ENCODE peak calls at places on chromosomes 4 and X, in ten cellular contexts. I, K, X, J, R, G, Z, F, V and T are unnamed samples.
A peak's percentile ranks its signal among the peaks of the same experiment; 100 is the strongest.

GRCh38 chr4:8777320-8778196 is 94.1 kb downstream of the HMX1 start:
- DNase-seq in Z (no peak), G (no peak), J (no peak), R (no peak), K (no peak), X (no peak), F (no peak), V (no peak), I (no peak), T (no peak)

GRCh38 chr4:135371137-135371536 is 1169.5 kb upstream of the PABPC4L start:
- DNase-seq in I (no peak), V (no peak), R (no peak), K (no peak), G (peak; percentile 32), X (no peak), J (no peak), Z (peak; percentile 4), F (no peak), T (peak; percentile 60)

GRCh38 chr4:15031197-15031596 is 28.9 kb downstream of the CPEB2 start:
- DNase-seq in F (no peak), V (no peak), R (no peak), K (no peak), J (no peak), Z (no peak), G (no peak), X (no peak), I (no peak), T (no peak)

GRCh38 chrX:3026074-3026588 is 15.1 kb upstream of the ARSF start:
- DNase-seq in I (no peak), R (no peak), F (no peak), Z (no peak), G (no peak), V (no peak), K (no peak), J (no peak), X (no peak), T (no peak)

GRCh38 chrX:10135561-10136399 is 21.0 kb upstream of the CLCN4 start:
- DNase-seq in K (no peak), R (peak; percentile 11), X (no peak), V (no peak), J (no peak), G (no peak), Z (no peak), F (no peak), I (no peak), T (no peak)

GRCh38 chr4:128338634-128339355 is 51.2 kb upstream of the PGRMC2 start:
- DNase-seq in V (no peak), R (no peak), I (no peak), G (no peak), F (no peak), K (no peak), X (no peak), J (no peak), Z (no peak), T (no peak)

GRCh38 chrX:103453655-103454054 is 65.6 kb downstream of the RAB40A start:
- DNase-seq in F (no peak), V (no peak), G (no peak), R (no peak), K (peak; percentile 78), Z (no peak), J (no peak), I (no peak), X (peak; percentile 8), T (no peak)

GRCh38 chr4:152815078-152815477 is 35.3 kb downstream of the ARFIP1 start:
- DNase-seq in Z (no peak), X (no peak), J (no peak), F (no peak), G (no peak), V (no peak), K (no peak), I (no peak), R (no peak), T (no peak)

GRCh38 chr4:124745988-124746801 is 33.7 kb upstream of the ANKRD50 start:
- DNase-seq in I (no peak), Z (no peak), F (peak; percentile 40), V (peak; percentile 23), X (no peak), R (no peak), J (no peak), K (no peak), G (no peak), T (no peak)

GRCh38 chr4:6324461-6324998 is 54.9 kb downstream of the WFS1 start:
- DNase-seq in K (no peak), R (no peak), Z (no peak), I (no peak), V (no peak), G (no peak), J (no peak), F (no peak), X (no peak), T (no peak)

GRCh38 chrX:106611323-106611681 is 476 bp upstream of the RADX start:
- DNase-seq in Z (no peak), G (no peak), I (no peak), J (no peak), V (no peak), R (no peak), F (no peak), K (no peak), X (no peak), T (no peak)

GRCh38 chrX:13418126-13419091 is 98.6 kb upstream of the ATXN3L start:
- DNase-seq in F (no peak), Z (no peak), R (no peak), J (no peak), G (no peak), K (no peak), I (no peak), V (no peak), X (no peak), T (no peak)

GRCh38 chrX:2463973-2464676 is 36.7 kb downstream of the DHRSX start:
- DNase-seq in K (no peak), I (no peak), V (no peak), G (peak; percentile 86), F (no peak), J (no peak), Z (no peak), X (peak; percentile 41), R (no peak), T (no peak)

GRCh38 chr4:96035727-96036126 is 195.8 kb downstream of the PDHA2 start:
- DNase-seq in Z (no peak), R (no peak), F (peak; percentile 52), G (no peak), X (no peak), V (no peak), K (no peak), I (no peak), J (no peak), T (peak; percentile 11)

GRCh38 chr4:89136525-89136924 is 25.2 kb downstream of the TIGD2 start:
- DNase-seq in J (no peak), G (no peak), X (no peak), F (no peak), R (no peak), Z (no peak), K (no peak), V (no peak), I (no peak), T (no peak)

GRCh38 chr4:42412251-42412650 is 15.0 kb downstream of the SHISA3 start:
- DNase-seq in G (no peak), Z (no peak), V (no peak), J (no peak), X (no peak), R (no peak), I (no peak), F (no peak), K (no peak), T (no peak)

GRCh38 chrX:104347860-104348259 is 93.1 kb upstream of the ESX1 start:
- DNase-seq in G (no peak), Z (no peak), X (no peak), J (no peak), I (no peak), V (no peak), F (no peak), R (no peak), K (no peak), T (no peak)

GRCh38 chr4:53778122-53778521 is 186.8 kb upstream of the LNX1 start:
- DNase-seq in J (no peak), V (no peak), X (no peak), Z (no peak), F (no peak), I (no peak), G (no peak), R (no peak), K (no peak), T (no peak)

GRCh38 chrX:107718156-107718621 is 57.4 kb downstream of the TSC22D3 start:
- DNase-seq in F (peak; percentile 78), I (peak; percentile 87), X (peak; percentile 67), V (peak; percentile 95), Z (peak; percentile 69), G (peak; percentile 72), R (peak; percentile 70), J (no peak), K (no peak), T (peak; percentile 65)

GRCh38 chr4:155799794-155800123 is 40.9 kb downstream of the GUCY1B1 start:
- DNase-seq in K (no peak), F (no peak), J (no peak), V (no peak), G (no peak), R (no peak), I (no peak), X (no peak), Z (no peak), T (no peak)
- TF ChIP-seq CTCF in K (no peak), F (no peak), J (no peak), V (no peak), G (no peak), R (no peak), I (no peak), X (no peak), Z (no peak), T (no peak)

DNA sequence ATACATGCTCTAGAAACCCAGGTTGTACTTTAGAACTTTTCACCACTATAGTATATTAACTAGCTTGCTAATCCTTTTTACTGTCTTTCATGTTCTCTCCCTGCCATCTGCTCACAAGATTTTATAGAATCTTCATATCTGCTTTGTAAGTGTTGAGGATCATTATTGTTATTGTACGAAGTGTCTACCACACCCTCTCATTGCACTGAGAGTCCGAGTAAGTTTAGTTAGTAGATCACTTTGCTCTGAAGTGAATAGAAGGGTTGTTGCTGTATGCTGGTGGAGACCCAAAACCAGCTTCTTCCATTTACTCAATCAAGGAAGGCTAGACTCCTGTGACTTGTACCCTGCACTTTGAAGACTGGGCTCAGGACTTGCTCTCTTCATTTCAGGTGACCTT is 17.1 kb downstream of the GAB1 start:
- DNase-seq in K (no peak), I (no peak), F (no peak), R (no peak), X (no peak), G (no peak), V (no peak), Z (no peak), J (no peak), T (no peak)
- H3K4me1 ChIP-seq in K (peaks cover 61% of the 10 kb centered on the region), I (peaks cover 36% of the 10 kb centered on the region), F (peaks cover 63% of the 10 kb centered on the region), R (peaks cover 48% of the 10 kb centered on the region), X (peaks cover 29% of the 10 kb centered on the region), G (peaks cover 64% of the 10 kb centered on the region), V (peaks cover 5% of the 10 kb centered on the region), Z (peaks cover 29% of the 10 kb centered on the region), J (no peaks in the 10 kb centered on the region), T (no peaks in the 10 kb centered on the region)

GRCh38 chrX:85365370-85365995 is 14.0 kb downstream of the POF1B start:
- DNase-seq in Z (no peak), V (no peak), G (no peak), X (no peak), F (no peak), I (no peak), K (no peak), R (no peak), J (no peak), T (no peak)
- TF ChIP-seq CTCF in Z (no peak), V (no peak), G (no peak), X (no peak), F (no peak), I (no peak), K (peak; percentile 8), R (no peak), J (no peak), T (peak; percentile 33)

GRCh38 chr4:158802914-158803313 is 34.1 kb downstream of the FNIP2 start:
- DNase-seq in K (no peak), R (no peak), X (no peak), F (no peak), V (no peak), Z (no peak), G (no peak), J (no peak), I (no peak), T (no peak)
- H3K4me1 ChIP-seq in K (peaks cover 15% of the 10 kb centered on the region), R (peaks cover 9% of the 10 kb centered on the region), X (peaks cover 13% of the 10 kb centered on the region), F (peaks cover 64% of the 10 kb centered on the region), V (no peaks in the 10 kb centered on the region), Z (peaks cover 18% of the 10 kb centered on the region), G (peaks cover 19% of the 10 kb centered on the region), J (peaks cover 94% of the 10 kb centered on the region), I (peaks cover 34% of the 10 kb centered on the region), T (peaks cover 18% of the 10 kb centered on the region)